ENCODE peak calls at places on chromosomes 3 and 15, in eight cellular contexts. H is ascending aorta, J is AG09309, C is foreskin fibroblast, P is brain microvascular endothelial cell, K is lower leg skin, Z is dorsolateral prefrontal cortex, O is esophagus squamous epithelium. L is an unnamed sample.
A peak's percentile ranks its signal among the peaks of the same experiment; 100 is the strongest.

GRCh38 chr15:62190257-62190656 is 25.2 kb upstream of the C2CD4B start:
- DNase-seq in H (no peak), J (no peak), C (no peak), P (no peak), K (no peak), Z (no peak), O (no peak), L (no peak)

GRCh38 chr3:78041486-78041885 is 1001.6 kb downstream of the ROBO2 start:
- DNase-seq in H (no peak), J (no peak), C (no peak), P (no peak), K (no peak), Z (no peak), O (no peak), L (no peak)

GRCh38 chr3:30199096-30199734 is 407.2 kb upstream of the TGFBR2 start:
- DNase-seq in H (no peak), J (no peak), C (peak; percentile 36), P (peak; percentile 55), K (peak; percentile 62), Z (peak; percentile 82), O (no peak), L (no peak)

GRCh38 chr3:108136888-108137814 is 46.3 kb upstream of the CD47 start:
- DNase-seq in H (no peak), J (no peak), C (no peak), P (no peak), K (no peak), Z (no peak), O (no peak), L (no peak)

GRCh38 chr3:172194702-172195392 is 155.5 kb downstream of the FNDC3B start:
- DNase-seq in H (no peak), J (no peak), C (no peak), P (peak; percentile 68), K (no peak), Z (no peak), O (no peak), L (no peak)

GRCh38 chr15:71109890-71110289 is 5.4 kb upstream of the THSD4 start:
- DNase-seq in H (no peak), J (no peak), C (no peak), P (no peak), K (no peak), Z (no peak), O (no peak), L (no peak)

GRCh38 chr3:46844397-46844796 is 18.8 kb downstream of the MYL3 start:
- DNase-seq in H (no peak), J (no peak), C (no peak), P (no peak), K (no peak), Z (no peak), O (no peak), L (no peak)

GRCh38 chr15:40468850-40469249 is 1.9 kb upstream of the CHST14 start:
- DNase-seq in H (no peak), J (no peak), C (no peak), P (no peak), K (no peak), Z (no peak), O (no peak), L (no peak)

GRCh38 chr15:91055548-91056331 is 33.3 kb upstream of the VPS33B start:
- DNase-seq in H (no peak), J (peak; percentile 25), C (peak; percentile 41), P (peak; percentile 53), K (peak; percentile 57), Z (peak; percentile 87), O (no peak), L (peak; percentile 13)

GRCh38 chr3:136078421-136079364 is 113.2 kb downstream of the PPP2R3A start:
- DNase-seq in H (no peak), J (no peak), C (no peak), P (no peak), K (no peak), Z (no peak), O (no peak), L (no peak)

GRCh38 chr3:72153477-72154314 is 368.7 kb upstream of the PROK2 start:
- DNase-seq in H (no peak), J (no peak), C (no peak), P (no peak), K (no peak), Z (no peak), O (no peak), L (no peak)

GRCh38 chr3:100401674-100402036 is 316 bp downstream of the LNP1 start:
- DNase-seq in H (peak; percentile 10), J (no peak), C (peak; percentile 21), P (peak; percentile 46), K (no peak), Z (peak; percentile 66), O (no peak), L (no peak)

GRCh38 chr15:26624128-26624527 is 148.7 kb downstream of the GABRB3 start:
- DNase-seq in H (no peak), J (no peak), C (no peak), P (no peak), K (no peak), Z (no peak), O (no peak), L (no peak)

GRCh38 chr3:117708601-117709000 is 999.0 kb downstream of the TUSC7 start:
- DNase-seq in H (no peak), J (no peak), C (no peak), P (no peak), K (no peak), Z (no peak), O (no peak), L (no peak)

GRCh38 chr3:16466822-16467221 is 46.7 kb downstream of the RFTN1 start:
- DNase-seq in H (no peak), J (no peak), C (no peak), P (no peak), K (no peak), Z (no peak), O (no peak), L (no peak)

GRCh38 chr3:105944281-105944680 is 75.5 kb upstream of the CBLB start:
- DNase-seq in H (no peak), J (no peak), C (peak; percentile 49), P (peak; percentile 16), K (no peak), Z (no peak), O (no peak), L (no peak)

GRCh38 chr15:74062236-74062635 is 20.1 kb downstream of the GOLGA6A start:
- DNase-seq in H (no peak), J (no peak), C (no peak), P (no peak), K (no peak), Z (no peak), O (no peak), L (no peak)

GRCh38 chr3:197512691-197513571 is 42.8 kb downstream of the BDH1 start:
- DNase-seq in H (no peak), J (no peak), C (no peak), P (no peak), K (no peak), Z (no peak), O (no peak), L (no peak)

GRCh38 chr3:197510642-197511018 is 45.1 kb downstream of the BDH1 start:
- DNase-seq in H (no peak), J (no peak), C (no peak), P (no peak), K (no peak), Z (no peak), O (no peak), L (no peak)

GRCh38 chr3:197511130-197511529 is 44.6 kb downstream of the BDH1 start:
- DNase-seq in H (no peak), J (no peak), C (peak; percentile 82), P (peak; percentile 61), K (no peak), Z (peak; percentile 70), O (no peak), L (no peak)

GRCh38 chr3:197513953-197514785 is 41.6 kb downstream of the BDH1 start:
- DNase-seq in H (no peak), J (no peak), C (no peak), P (no peak), K (no peak), Z (no peak), O (no peak), L (no peak)

DNA sequence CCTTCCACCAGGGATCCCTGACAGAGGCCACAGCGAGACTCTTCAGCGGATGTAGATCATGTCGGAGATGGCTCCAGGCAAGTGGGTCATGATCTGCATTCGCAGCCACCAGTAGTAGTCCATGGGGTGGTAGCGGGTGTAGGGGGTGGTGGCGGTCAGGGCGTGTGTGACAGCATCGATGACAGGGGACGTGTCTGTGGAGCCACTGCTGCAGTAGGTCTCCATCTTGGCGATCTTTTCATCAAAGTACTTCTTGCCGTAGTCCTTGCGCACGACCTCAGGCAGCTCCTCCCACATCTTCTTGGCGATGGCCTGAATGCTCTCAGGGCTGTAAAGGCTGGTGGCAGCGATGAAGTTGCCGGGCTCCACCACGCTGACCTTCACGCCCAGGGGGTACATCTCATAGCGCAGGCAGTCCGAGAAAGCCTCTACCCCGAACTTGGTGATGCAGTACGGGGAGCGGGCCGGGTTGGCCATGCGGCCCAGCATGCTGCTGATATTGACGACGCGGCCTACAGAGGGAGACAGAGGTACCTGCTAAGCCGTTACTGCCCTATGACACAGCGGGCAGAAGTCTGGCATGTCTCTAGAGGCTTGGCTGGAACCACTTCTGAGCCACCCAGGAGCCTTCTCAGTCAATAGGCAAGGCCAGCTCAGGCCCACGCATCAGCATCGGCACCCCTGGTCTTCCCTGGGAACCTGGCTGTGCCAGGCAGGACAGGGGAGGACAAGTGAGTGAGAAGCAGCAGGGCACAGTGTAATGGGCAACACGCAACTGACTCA is 43.7 kb downstream of the BDH1 start:
- DNase-seq in H (no peak), J (no peak), C (no peak), P (no peak), K (no peak), Z (no peak), O (no peak), L (no peak)
- TF ChIP-seq CTCF in H (no peak), J (no peak), C (no peak), P (peak; percentile 13), K (no peak), Z (no peak), O (no peak), L (no peak)

DNA sequence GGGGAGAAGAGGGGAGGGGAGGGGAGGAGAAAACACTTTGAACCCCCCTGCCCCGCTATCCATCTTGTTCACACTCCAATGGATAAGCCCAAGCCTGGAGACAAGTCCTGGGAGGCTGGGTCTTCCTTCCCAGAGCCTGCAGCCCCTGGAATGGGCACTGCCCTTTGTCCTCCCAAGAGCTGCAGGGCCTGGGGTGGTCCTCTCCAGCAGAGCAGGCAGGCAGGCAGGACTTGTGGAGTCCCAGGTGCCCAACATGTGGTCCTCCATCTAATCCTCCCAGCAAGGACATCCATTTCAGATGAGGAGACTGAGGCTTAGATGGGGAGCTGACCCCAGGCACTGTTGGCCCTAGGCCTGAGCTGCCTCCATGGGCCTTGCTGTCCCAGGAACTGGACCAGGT is 10.4 kb upstream of the MESP2 start:
- DNase-seq in H (no peak), J (no peak), C (no peak), P (no peak), K (no peak), Z (no peak), O (no peak), L (no peak)
- H3K4me3 ChIP-seq in H (no peak overlapping the region), J (no peak overlapping the region), C (no peak overlapping the region), P (no peak overlapping the region), K (no peak overlapping the region), Z (no peak overlapping the region), O (no peak overlapping the region), L (no peak overlapping the region)

GRCh38 chr15:59993950-59994401 is 10.1 kb upstream of the FOXB1 start:
- DNase-seq in H (no peak), J (no peak), C (no peak), P (no peak), K (no peak), Z (no peak), O (no peak), L (no peak)
- TF ChIP-seq CTCF in H (no peak), J (no peak), C (no peak), P (peak; percentile 41), K (no peak), Z (no peak), O (no peak), L (no peak)

GRCh38 chr15:58467121-58467721 is 35.4 kb downstream of the LIPC start:
- DNase-seq in H (no peak), J (no peak), C (no peak), P (no peak), K (no peak), Z (no peak), O (no peak), L (peak; percentile 99)
- H3K4me3 ChIP-seq in H (no peak overlapping the region), J (no peak overlapping the region), C (no peak overlapping the region), P (no peak overlapping the region), K (no peak overlapping the region), Z (no peak overlapping the region), O (no peak overlapping the region), L (peak overlapping the region; percentile 19)